ENCODE peak calls at places on chromosomes 5 and 9, in six cellular contexts. One of them, this sample, is unnamed.

GRCh38 chr9:135392511-135392910 is 87.1 kb upstream of the PPP1R26 start:
- DNase-seq in CD8-positive, alpha-beta memory T cell: no peak
- DNase-seq in SJSA1: no peak
- DNase-seq in GM23338: no peak
- DNase-seq in left ventricle myocardium inferior: no peak
- DNase-seq in mucosa of descending colon: no peak
- DNase-seq in this sample: no peak

GRCh38 chr5:54360925-54361662 is 50.7 kb upstream of the ARL15 start:
- DNase-seq in CD8-positive, alpha-beta memory T cell: no peak
- DNase-seq in SJSA1: peak; percentile 24
- DNase-seq in GM23338: no peak
- DNase-seq in left ventricle myocardium inferior: no peak
- DNase-seq in mucosa of descending colon: no peak
- DNase-seq in this sample: no peak

GRCh38 chr5:137075163-137075970 is 423.8 kb downstream of the SPOCK1 start:
- DNase-seq in CD8-positive, alpha-beta memory T cell: no peak
- DNase-seq in SJSA1: peak; percentile 60
- DNase-seq in GM23338: peak; percentile 94
- DNase-seq in left ventricle myocardium inferior: peak; percentile 36
- DNase-seq in mucosa of descending colon: peak; percentile 63
- DNase-seq in this sample: peak; percentile 74

GRCh38 chr5:161847896-161848510 is at the start of gene GABRA1:
- DNase-seq in CD8-positive, alpha-beta memory T cell: no peak
- DNase-seq in SJSA1: no peak
- DNase-seq in GM23338: peak; percentile 76
- DNase-seq in left ventricle myocardium inferior: no peak
- DNase-seq in mucosa of descending colon: peak; percentile 31
- DNase-seq in this sample: peak; percentile 65

GRCh38 chr9:115042781-115043509 is 75.0 kb downstream of the TNC start:
- DNase-seq in CD8-positive, alpha-beta memory T cell: no peak
- DNase-seq in SJSA1: no peak
- DNase-seq in GM23338: no peak
- DNase-seq in left ventricle myocardium inferior: no peak
- DNase-seq in mucosa of descending colon: no peak
- DNase-seq in this sample: no peak

GRCh38 chr5:43432486-43433365 is 20.5 kb upstream of the CCL28 start:
- DNase-seq in CD8-positive, alpha-beta memory T cell: no peak
- DNase-seq in SJSA1: peak; percentile 60
- DNase-seq in GM23338: no peak
- DNase-seq in left ventricle myocardium inferior: peak; percentile 66
- DNase-seq in mucosa of descending colon: peak; percentile 87
- DNase-seq in this sample: no peak

GRCh38 chr9:13576101-13576500 is 296.6 kb upstream of the MPDZ start:
- DNase-seq in CD8-positive, alpha-beta memory T cell: no peak
- DNase-seq in SJSA1: no peak
- DNase-seq in GM23338: no peak
- DNase-seq in left ventricle myocardium inferior: no peak
- DNase-seq in mucosa of descending colon: no peak
- DNase-seq in this sample: no peak

GRCh38 chr9:94126844-94127243 is 42.6 kb downstream of the PTPDC1 start:
- DNase-seq in CD8-positive, alpha-beta memory T cell: no peak
- DNase-seq in SJSA1: no peak
- DNase-seq in GM23338: no peak
- DNase-seq in left ventricle myocardium inferior: no peak
- DNase-seq in mucosa of descending colon: no peak
- DNase-seq in this sample: no peak

GRCh38 chr9:86075132-86075807 is 24.1 kb downstream of the GOLM1 start:
- DNase-seq in CD8-positive, alpha-beta memory T cell: no peak
- DNase-seq in SJSA1: no peak
- DNase-seq in GM23338: no peak
- DNase-seq in left ventricle myocardium inferior: no peak
- DNase-seq in mucosa of descending colon: no peak
- DNase-seq in this sample: no peak

GRCh38 chr9:70609542-70610286 is 195.3 kb upstream of the KLF9 start:
- DNase-seq in CD8-positive, alpha-beta memory T cell: no peak
- DNase-seq in SJSA1: no peak
- DNase-seq in GM23338: no peak
- DNase-seq in left ventricle myocardium inferior: no peak
- DNase-seq in mucosa of descending colon: no peak
- DNase-seq in this sample: no peak

GRCh38 chr9:19186240-19186639 is 44.3 kb upstream of the DENND4C start:
- DNase-seq in CD8-positive, alpha-beta memory T cell: no peak
- DNase-seq in SJSA1: no peak
- DNase-seq in GM23338: no peak
- DNase-seq in left ventricle myocardium inferior: no peak
- DNase-seq in mucosa of descending colon: no peak
- DNase-seq in this sample: no peak

GRCh38 chr9:34170252-34170915 is 8.5 kb upstream of the UBAP1 start:
- DNase-seq in CD8-positive, alpha-beta memory T cell: no peak
- DNase-seq in SJSA1: no peak
- DNase-seq in GM23338: no peak
- DNase-seq in left ventricle myocardium inferior: no peak
- DNase-seq in mucosa of descending colon: no peak
- DNase-seq in this sample: peak; percentile 25

GRCh38 chr9:128067622-128067897 is 440 bp upstream of the NAIF1 start:
- DNase-seq in CD8-positive, alpha-beta memory T cell: no peak
- DNase-seq in SJSA1: no peak
- DNase-seq in GM23338: no peak
- DNase-seq in left ventricle myocardium inferior: no peak
- DNase-seq in mucosa of descending colon: no peak
- DNase-seq in this sample: no peak

GRCh38 chr5:62143268-62144229 is 162.5 kb upstream of the KIF2A start:
- DNase-seq in CD8-positive, alpha-beta memory T cell: no peak
- DNase-seq in SJSA1: peak; percentile 23
- DNase-seq in GM23338: peak; percentile 70
- DNase-seq in left ventricle myocardium inferior: no peak
- DNase-seq in mucosa of descending colon: no peak
- DNase-seq in this sample: no peak

GRCh38 chr5:105619725-105620124 is 2051.0 kb downstream of the EFNA5 start:
- DNase-seq in CD8-positive, alpha-beta memory T cell: no peak
- DNase-seq in SJSA1: no peak
- DNase-seq in GM23338: no peak
- DNase-seq in left ventricle myocardium inferior: no peak
- DNase-seq in mucosa of descending colon: no peak
- DNase-seq in this sample: no peak

GRCh38 chr5:170144286-170145023 is 38.8 kb downstream of the FOXI1 start:
- DNase-seq in CD8-positive, alpha-beta memory T cell: no peak
- DNase-seq in SJSA1: no peak
- DNase-seq in GM23338: no peak
- DNase-seq in left ventricle myocardium inferior: no peak
- DNase-seq in mucosa of descending colon: no peak
- DNase-seq in this sample: no peak

GRCh38 chr9:86062845-86063693 is 36.3 kb downstream of the GOLM1 start:
- DNase-seq in CD8-positive, alpha-beta memory T cell: no peak
- DNase-seq in SJSA1: no peak
- DNase-seq in GM23338: no peak
- DNase-seq in left ventricle myocardium inferior: no peak
- DNase-seq in mucosa of descending colon: no peak
- DNase-seq in this sample: no peak

GRCh38 chr5:112059601-112060135 is 302.7 kb upstream of the NREP start:
- DNase-seq in CD8-positive, alpha-beta memory T cell: no peak
- DNase-seq in SJSA1: no peak
- DNase-seq in GM23338: no peak
- DNase-seq in left ventricle myocardium inferior: no peak
- DNase-seq in mucosa of descending colon: no peak
- DNase-seq in this sample: no peak

GRCh38 chr9:99828054-99828416 is 6.3 kb downstream of the NR4A3 start:
- DNase-seq in CD8-positive, alpha-beta memory T cell: no peak
- DNase-seq in SJSA1: no peak
- DNase-seq in GM23338: no peak
- DNase-seq in left ventricle myocardium inferior: no peak
- DNase-seq in mucosa of descending colon: no peak
- DNase-seq in this sample: no peak

GRCh38 chr5:135492319-135492626 is 40.1 kb upstream of the TIFAB start:
- DNase-seq in CD8-positive, alpha-beta memory T cell: no peak
- DNase-seq in SJSA1: no peak
- DNase-seq in GM23338: no peak
- DNase-seq in left ventricle myocardium inferior: no peak
- DNase-seq in mucosa of descending colon: no peak
- DNase-seq in this sample: no peak

GRCh38 chr5:3361811-3362605 is 233.6 kb upstream of the IRX1 start:
- DNase-seq in CD8-positive, alpha-beta memory T cell: no peak
- DNase-seq in SJSA1: no peak
- DNase-seq in GM23338: no peak
- DNase-seq in left ventricle myocardium inferior: no peak
- DNase-seq in mucosa of descending colon: no peak
- DNase-seq in this sample: no peak

GRCh38 chr5:77316871-77317661 is 106.6 kb downstream of the PDE8B start:
- DNase-seq in CD8-positive, alpha-beta memory T cell: no peak
- DNase-seq in SJSA1: peak; percentile 22
- DNase-seq in GM23338: no peak
- DNase-seq in left ventricle myocardium inferior: no peak
- DNase-seq in mucosa of descending colon: no peak
- DNase-seq in this sample: no peak

GRCh38 chr9:116842658-116843057 is 155.6 kb downstream of the TRIM32 start:
- DNase-seq in CD8-positive, alpha-beta memory T cell: no peak
- DNase-seq in SJSA1: no peak
- DNase-seq in GM23338: peak; percentile 86
- DNase-seq in left ventricle myocardium inferior: no peak
- DNase-seq in mucosa of descending colon: no peak
- DNase-seq in this sample: no peak

GRCh38 chr9:93365427-93366118 is 85.9 kb upstream of the FAM120A start:
- DNase-seq in CD8-positive, alpha-beta memory T cell: no peak
- DNase-seq in SJSA1: no peak
- DNase-seq in GM23338: peak; percentile 75
- DNase-seq in left ventricle myocardium inferior: no peak
- DNase-seq in mucosa of descending colon: no peak
- DNase-seq in this sample: no peak

GRCh38 chr9:69745716-69746538 is 13.9 kb downstream of the PTAR1 start:
- DNase-seq in CD8-positive, alpha-beta memory T cell: no peak
- DNase-seq in SJSA1: peak; percentile 11
- DNase-seq in GM23338: peak; percentile 24
- DNase-seq in left ventricle myocardium inferior: no peak
- DNase-seq in mucosa of descending colon: no peak
- DNase-seq in this sample: peak; percentile 16

GRCh38 chr5:119304439-119304838 is 51.4 kb upstream of the TNFAIP8 start:
- DNase-seq in CD8-positive, alpha-beta memory T cell: no peak
- DNase-seq in SJSA1: no peak
- DNase-seq in GM23338: no peak
- DNase-seq in left ventricle myocardium inferior: no peak
- DNase-seq in mucosa of descending colon: no peak
- DNase-seq in this sample: no peak

GRCh38 chr5:11564716-11565115 is 339.5 kb downstream of the CTNND2 start:
- DNase-seq in CD8-positive, alpha-beta memory T cell: no peak
- DNase-seq in SJSA1: no peak
- DNase-seq in GM23338: no peak
- DNase-seq in left ventricle myocardium inferior: no peak
- DNase-seq in mucosa of descending colon: no peak
- DNase-seq in this sample: no peak

GRCh38 chr9:81182421-81182820 is 506.9 kb downstream of the TLE1 start:
- DNase-seq in CD8-positive, alpha-beta memory T cell: no peak
- DNase-seq in SJSA1: peak; percentile 33
- DNase-seq in GM23338: no peak
- DNase-seq in left ventricle myocardium inferior: no peak
- DNase-seq in mucosa of descending colon: no peak
- DNase-seq in this sample: no peak

GRCh38 chr9:134348404-134349155 is 22.3 kb downstream of the RXRA start:
- DNase-seq in CD8-positive, alpha-beta memory T cell: no peak
- DNase-seq in SJSA1: no peak
- DNase-seq in GM23338: no peak
- DNase-seq in left ventricle myocardium inferior: no peak
- DNase-seq in mucosa of descending colon: no peak
- DNase-seq in this sample: peak; percentile 42

GRCh38 chr9:134960701-134961181 is 43.0 kb upstream of the FCN1 start:
- DNase-seq in CD8-positive, alpha-beta memory T cell: no peak
- DNase-seq in SJSA1: no peak
- DNase-seq in GM23338: no peak
- DNase-seq in left ventricle myocardium inferior: no peak
- DNase-seq in mucosa of descending colon: peak; percentile 34
- DNase-seq in this sample: no peak

GRCh38 chr5:149581192-149581861 is at the start of gene ARHGEF37:
- DNase-seq in CD8-positive, alpha-beta memory T cell: peak; percentile 14
- DNase-seq in SJSA1: peak; percentile 59
- DNase-seq in GM23338: peak; percentile 71
- DNase-seq in left ventricle myocardium inferior: peak; percentile 94
- DNase-seq in mucosa of descending colon: peak; percentile 87
- DNase-seq in this sample: peak; percentile 71

GRCh38 chr9:113369583-113370140 is 7.1 kb downstream of the HDHD3 start:
- DNase-seq in CD8-positive, alpha-beta memory T cell: no peak
- DNase-seq in SJSA1: no peak
- DNase-seq in GM23338: no peak
- DNase-seq in left ventricle myocardium inferior: no peak
- DNase-seq in mucosa of descending colon: no peak
- DNase-seq in this sample: no peak

GRCh38 chr9:35105571-35106342 is 2.8 kb upstream of the STOML2 start:
- DNase-seq in CD8-positive, alpha-beta memory T cell: no peak
- DNase-seq in SJSA1: no peak
- DNase-seq in GM23338: no peak
- DNase-seq in left ventricle myocardium inferior: no peak
- DNase-seq in mucosa of descending colon: no peak
- DNase-seq in this sample: no peak

DNA sequence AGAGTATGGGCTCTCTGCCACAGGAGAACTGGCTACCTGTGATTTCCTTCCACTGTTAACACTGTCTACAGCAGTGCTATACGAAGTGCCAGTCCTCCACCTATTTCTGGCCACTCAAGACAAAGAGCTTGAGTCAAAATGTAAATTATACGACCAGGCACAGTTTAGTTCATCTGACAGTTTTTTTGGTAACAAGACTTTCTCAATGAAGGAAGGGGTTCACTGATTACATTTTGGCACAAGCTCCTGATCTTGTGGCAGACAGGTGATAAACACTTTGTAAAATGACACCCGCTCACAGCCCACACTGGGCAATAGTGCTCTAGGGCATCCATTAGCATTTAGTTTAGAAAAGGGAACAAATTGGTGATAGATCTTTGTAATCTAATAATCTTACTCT is 8.6 kb downstream of the RBM22 start:
- DNase-seq in CD8-positive, alpha-beta memory T cell: no peak
- DNase-seq in SJSA1: no peak
- DNase-seq in GM23338: no peak
- DNase-seq in left ventricle myocardium inferior: no peak
- DNase-seq in mucosa of descending colon: no peak
- DNase-seq in this sample: no peak
- H3K36me3 ChIP-seq in CD8-positive, alpha-beta memory T cell: peaks cover 58% of the 10 kb centered on the region
- H3K36me3 ChIP-seq in SJSA1: peaks cover 82% of the 10 kb centered on the region
- H3K36me3 ChIP-seq in GM23338: peaks cover 57% of the 10 kb centered on the region
- H3K36me3 ChIP-seq in left ventricle myocardium inferior: peaks cover 85% of the 10 kb centered on the region
- H3K36me3 ChIP-seq in mucosa of descending colon: peaks cover 10% of the 10 kb centered on the region
- H3K36me3 ChIP-seq in this sample: peaks cover 69% of the 10 kb centered on the region

GRCh38 chr5:158725223-158725825 is 374.4 kb downstream of the EBF1 start:
- DNase-seq in CD8-positive, alpha-beta memory T cell: no peak
- DNase-seq in SJSA1: no peak
- DNase-seq in GM23338: no peak
- DNase-seq in left ventricle myocardium inferior: no peak
- DNase-seq in mucosa of descending colon: no peak
- DNase-seq in this sample: no peak
- H3K36me3 ChIP-seq in CD8-positive, alpha-beta memory T cell: no peaks in the 10 kb centered on the region
- H3K36me3 ChIP-seq in SJSA1: no peaks in the 10 kb centered on the region
- H3K36me3 ChIP-seq in GM23338: no peaks in the 10 kb centered on the region
- H3K36me3 ChIP-seq in left ventricle myocardium inferior: peaks cover 8% of the 10 kb centered on the region
- H3K36me3 ChIP-seq in mucosa of descending colon: no peaks in the 10 kb centered on the region
- H3K36me3 ChIP-seq in this sample: no peaks in the 10 kb centered on the region

GRCh38 chr5:69509212-69509611 is 16.6 kb downstream of the OCLN start:
- DNase-seq in CD8-positive, alpha-beta memory T cell: no peak
- DNase-seq in SJSA1: no peak
- DNase-seq in GM23338: no peak
- DNase-seq in left ventricle myocardium inferior: no peak
- DNase-seq in mucosa of descending colon: no peak
- DNase-seq in this sample: no peak
- H3K36me3 ChIP-seq in CD8-positive, alpha-beta memory T cell: no peaks in the 10 kb centered on the region
- H3K36me3 ChIP-seq in SJSA1: peaks cover 53% of the 10 kb centered on the region
- H3K36me3 ChIP-seq in GM23338: peaks cover 32% of the 10 kb centered on the region
- H3K36me3 ChIP-seq in left ventricle myocardium inferior: no peaks in the 10 kb centered on the region
- H3K36me3 ChIP-seq in mucosa of descending colon: no peaks in the 10 kb centered on the region
- H3K36me3 ChIP-seq in this sample: no peaks in the 10 kb centered on the region

GRCh38 chr9:120869726-120870125 is 7.3 kb downstream of the PHF19 start:
- DNase-seq in CD8-positive, alpha-beta memory T cell: no peak
- DNase-seq in SJSA1: no peak
- DNase-seq in GM23338: no peak
- DNase-seq in left ventricle myocardium inferior: no peak
- DNase-seq in mucosa of descending colon: peak; percentile 68
- DNase-seq in this sample: no peak
- H3K36me3 ChIP-seq in CD8-positive, alpha-beta memory T cell: peaks cover 45% of the 10 kb centered on the region
- H3K36me3 ChIP-seq in SJSA1: peaks cover 93% of the 10 kb centered on the region
- H3K36me3 ChIP-seq in GM23338: peaks cover 5% of the 10 kb centered on the region
- H3K36me3 ChIP-seq in left ventricle myocardium inferior: peaks cover 12% of the 10 kb centered on the region
- H3K36me3 ChIP-seq in mucosa of descending colon: no peaks in the 10 kb centered on the region
- H3K36me3 ChIP-seq in this sample: peaks cover 34% of the 10 kb centered on the region

This sample was measured in BE2C.